ENCODE peak calls at places on chromosomes 11 and 22, in four cellular contexts. Y, I, T and Z are unnamed samples.

GRCh38 chr11:44327730-44328691 is 18.1 kb upstream of the ALX4 start:
- DNase-seq in I (no peak), T (no peak), Y (no peak), Z (no peak)

GRCh38 chr11:96342131-96342970 is 644 bp downstream of the MAML2 start:
- DNase-seq in I (no peak), Y (no peak), T (no peak), Z (no peak)

GRCh38 chr11:36265793-36266628 is 23.2 kb downstream of the COMMD9 start:
- DNase-seq in I (no peak), Y (peak), T (peak), Z (peak)

GRCh38 chr22:36913431-36914382 is at the start of gene CSF2RB:
- DNase-seq in Y (no peak), I (no peak), T (no peak), Z (no peak)

GRCh38 chr11:118628432-118628831 is 21.0 kb downstream of the PHLDB1 start:
- DNase-seq in Y (no peak), I (no peak), T (no peak), Z (no peak)

GRCh38 chr22:39635719-39636118 is 65.2 kb downstream of the CACNA1I start:
- DNase-seq in T (no peak), I (no peak), Y (no peak), Z (peak)

GRCh38 chr11:83073248-83073647 is 1.6 kb upstream of the RAB30 start:
- DNase-seq in T (no peak), I (no peak), Y (no peak), Z (no peak)

GRCh38 chr11:128399186-128399585 is 188.2 kb downstream of the ETS1 start:
- DNase-seq in T (no peak), I (peak), Y (peak), Z (peak)

GRCh38 chr22:50469377-50470305 is 5.2 kb downstream of the SBF1 start:
- DNase-seq in T (peak), I (peak), Y (peak), Z (peak)

GRCh38 chr11:26551186-26551801 is 20.8 kb downstream of the MUC15 start:
- DNase-seq in Y (no peak), T (no peak), I (peak), Z (no peak)

GRCh38 chr22:49965291-49966040 is 4.9 kb downstream of the PIM3 start:
- DNase-seq in I (no peak), T (no peak), Y (no peak), Z (no peak)

GRCh38 chr22:20229916-20230775 is 38.0 kb downstream of the RTN4R start:
- DNase-seq in I (no peak), T (no peak), Y (no peak), Z (no peak)

GRCh38 chr11:131064373-131064991 is 148.2 kb upstream of the SNX19 start:
- DNase-seq in T (peak), I (peak), Y (peak), Z (peak)

GRCh38 chr11:61543606-61544306 is 35.2 kb downstream of the LRRC10B start:
- DNase-seq in T (no peak), I (no peak), Y (peak), Z (peak)

GRCh38 chr11:10295056-10295901 is 1.3 kb upstream of the SBF2 start:
- DNase-seq in Y (no peak), T (no peak), I (no peak), Z (no peak)

GRCh38 chr11:26572770-26573402 is 823 bp upstream of the MUC15 start:
- DNase-seq in Y (no peak), I (no peak), T (no peak), Z (peak)

GRCh38 chr11:67500818-67501584 is 4.2 kb downstream of the PITPNM1 start:
- DNase-seq in I (no peak), T (no peak), Y (no peak), Z (peak)

GRCh38 chr22:46914916-46915894 is 152.8 kb downstream of the TBC1D22A start:
- DNase-seq in I (no peak), T (no peak), Y (no peak), Z (no peak)

GRCh38 chr11:80613630-80614029 is 1172.8 kb upstream of the TENM4 start:
- DNase-seq in I (no peak), T (no peak), Y (no peak), Z (no peak)

GRCh38 chr11:26537341-26537740 is 34.7 kb downstream of the MUC15 start:
- DNase-seq in T (no peak), I (no peak), Y (no peak), Z (no peak)

GRCh38 chr11:73072935-73073481 is 69.1 kb downstream of the FCHSD2 start:
- DNase-seq in T (no peak), I (no peak), Y (no peak), Z (peak)
- H3K4me3 ChIP-seq in T (no peak), I (no peak), Y (no peak), Z (no peak)

GRCh38 chr11:14413307-14414072 is 54.5 kb upstream of the RRAS2 start:
- DNase-seq in I (no peak), Y (peak), T (peak), Z (no peak)
- TF ChIP-seq CTCF in I (peak), Y (peak), T (peak), Z (no peak)

DNA sequence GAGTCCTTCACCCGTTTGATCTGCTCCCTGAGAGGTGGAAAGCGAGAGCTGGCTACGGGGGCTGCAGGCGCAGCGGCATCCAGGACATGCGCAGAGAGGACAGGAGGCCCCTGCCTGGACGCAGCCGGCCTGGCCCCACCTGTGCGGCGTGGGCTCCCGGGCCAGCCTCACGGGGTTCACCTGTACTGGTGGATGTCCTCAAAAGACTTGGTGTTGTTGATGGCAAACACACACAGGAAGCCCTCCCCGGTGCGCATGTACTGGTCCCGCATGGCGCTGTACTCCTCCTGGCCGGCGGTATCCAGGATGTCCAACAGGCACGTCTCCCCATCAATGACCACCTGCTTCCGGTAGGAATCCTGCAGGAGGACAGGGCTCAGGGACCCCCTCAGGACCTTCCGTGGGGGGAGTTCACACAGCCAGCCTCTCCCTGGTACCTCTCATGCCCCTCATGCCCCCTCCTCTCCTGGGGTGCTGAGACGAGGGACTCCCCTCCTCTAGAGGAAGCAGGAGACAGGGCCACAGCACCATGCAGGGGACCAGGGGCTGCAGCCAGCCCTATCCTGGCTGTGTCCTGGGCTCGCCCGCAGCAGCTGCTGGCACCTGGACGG is 1.7 kb downstream of the HRAS start:
- DNase-seq in I (no peak), Y (no peak), T (no peak), Z (no peak)
- H3K4me3 ChIP-seq in I (peak), Y (no peak), T (peak), Z (peak)

GRCh38 chr22:35519306-35520000 is 21.2 kb upstream of the RASD2 start:
- DNase-seq in Y (no peak), I (no peak), T (no peak), Z (no peak)

GRCh38 chr22:35517769-35518530 is 22.7 kb upstream of the RASD2 start:
- DNase-seq in Y (no peak), T (no peak), I (no peak), Z (peak)

GRCh38 chr22:35518781-35519180 is 21.9 kb upstream of the RASD2 start:
- DNase-seq in T (no peak), Y (no peak), I (no peak), Z (no peak)

GRCh38 chr22:35516723-35517122 is 23.9 kb upstream of the RASD2 start:
- DNase-seq in Y (no peak), I (no peak), T (no peak), Z (no peak)

GRCh38 chr22:35517207-35517606 is 23.4 kb upstream of the RASD2 start:
- DNase-seq in Y (no peak), I (no peak), T (no peak), Z (no peak)
- TF ChIP-seq CTCF in Y (peak), I (peak), T (no peak), Z (no peak)

GRCh38 chr11:32792948-32793475 is 1.4 kb downstream of the CCDC73 start:
- DNase-seq in Y (peak), T (peak), I (peak), Z (peak)
- H3K4me3 ChIP-seq in Y (no peak), T (no peak), I (no peak), Z (peak)

GRCh38 chr11:3984896-3985295 is 109.7 kb upstream of the RRM1 start:
- DNase-seq in Y (no peak), T (no peak), I (no peak), Z (no peak)
- TF ChIP-seq CTCF in Y (peak), T (peak), I (no peak), Z (peak)